ENCODE peak calls at places on chromosomes 2 and 18, in nine cellular contexts. U is left ventricle myocardium inferior, N is heart left ventricle, D is tibial artery, A is breast epithelium, V is psoas muscle, Y is sigmoid colon, W is keratinocyte, Q is body of pancreas. T is an unnamed sample.

GRCh38 chr2:102474785-102475184 is 1.8 kb downstream of the SLC9A4 start:
- DNase-seq in U (no peak), N (no peak), D (no peak), A (no peak), V (no peak), Y (no peak), W (no peak), Q (no peak), T (no peak)

GRCh38 chr2:145546091-145546490 is 1026.2 kb upstream of the ZEB2 start:
- DNase-seq in U (no peak), N (no peak), D (no peak), A (no peak), V (no peak), Y (no peak), W (no peak), Q (no peak), T (no peak)

GRCh38 chr2:71348302-71348701 is 16.7 kb downstream of the ZNF638 start:
- DNase-seq in U (no peak), N (no peak), D (no peak), A (no peak), V (no peak), Y (no peak), W (no peak), Q (no peak), T (no peak)

GRCh38 chr2:232491139-232491780 is 3.6 kb upstream of the ECEL1 start:
- DNase-seq in U (peak; percentile 2), N (peak; percentile 11), D (peak; percentile 61), A (no peak), V (peak; percentile 41), Y (peak; percentile 28), W (no peak), Q (no peak), T (peak; percentile 6)

GRCh38 chr18:45398448-45398847 is 216.8 kb upstream of the SLC14A2 start:
- DNase-seq in U (no peak), N (no peak), D (no peak), A (no peak), V (no peak), Y (no peak), W (no peak), Q (no peak), T (no peak)

GRCh38 chr2:225398372-225398771 is 1.1 kb upstream of the NYAP2 start:
- DNase-seq in U (no peak), N (no peak), D (no peak), A (no peak), V (no peak), Y (no peak), W (no peak), Q (no peak), T (no peak)

GRCh38 chr2:5818947-5819346 is 126.8 kb downstream of the SOX11 start:
- DNase-seq in U (no peak), N (no peak), D (no peak), A (no peak), V (no peak), Y (no peak), W (no peak), Q (no peak), T (no peak)

GRCh38 chr2:46097714-46098480 is 199.3 kb upstream of the EPAS1 start:
- DNase-seq in U (no peak), N (peak; percentile 65), D (peak; percentile 75), A (peak; percentile 73), V (no peak), Y (peak; percentile 90), W (peak; percentile 66), Q (peak; percentile 47), T (no peak)

GRCh38 chr2:235977445-235977844 is 190.7 kb downstream of the GBX2 start:
- DNase-seq in U (no peak), N (no peak), D (no peak), A (no peak), V (no peak), Y (no peak), W (no peak), Q (no peak), T (no peak)

GRCh38 chr2:235225261-235225660 is 268.6 kb upstream of the AGAP1 start:
- DNase-seq in U (no peak), N (no peak), D (no peak), A (no peak), V (no peak), Y (no peak), W (no peak), Q (no peak), T (no peak)

GRCh38 chr2:130724455-130724854 is 4.4 kb upstream of the GPR148 start:
- DNase-seq in U (no peak), N (no peak), D (no peak), A (no peak), V (no peak), Y (no peak), W (no peak), Q (no peak), T (no peak)

GRCh38 chr2:130728007-130728454 is 839 bp upstream of the GPR148 start:
- DNase-seq in U (no peak), N (peak; percentile 37), D (no peak), A (no peak), V (no peak), Y (no peak), W (no peak), Q (peak; percentile 82), T (no peak)

GRCh38 chr2:130728549-130729310 is at the start of gene GPR148:
- DNase-seq in U (no peak), N (no peak), D (no peak), A (no peak), V (no peak), Y (no peak), W (no peak), Q (no peak), T (no peak)

GRCh38 chr2:130727286-130727924 is 1.5 kb upstream of the GPR148 start:
- DNase-seq in U (peak; percentile 71), N (peak; percentile 86), D (peak; percentile 90), A (peak; percentile 67), V (peak; percentile 86), Y (peak; percentile 87), W (peak; percentile 26), Q (peak; percentile 92), T (peak; percentile 86)

DNA sequence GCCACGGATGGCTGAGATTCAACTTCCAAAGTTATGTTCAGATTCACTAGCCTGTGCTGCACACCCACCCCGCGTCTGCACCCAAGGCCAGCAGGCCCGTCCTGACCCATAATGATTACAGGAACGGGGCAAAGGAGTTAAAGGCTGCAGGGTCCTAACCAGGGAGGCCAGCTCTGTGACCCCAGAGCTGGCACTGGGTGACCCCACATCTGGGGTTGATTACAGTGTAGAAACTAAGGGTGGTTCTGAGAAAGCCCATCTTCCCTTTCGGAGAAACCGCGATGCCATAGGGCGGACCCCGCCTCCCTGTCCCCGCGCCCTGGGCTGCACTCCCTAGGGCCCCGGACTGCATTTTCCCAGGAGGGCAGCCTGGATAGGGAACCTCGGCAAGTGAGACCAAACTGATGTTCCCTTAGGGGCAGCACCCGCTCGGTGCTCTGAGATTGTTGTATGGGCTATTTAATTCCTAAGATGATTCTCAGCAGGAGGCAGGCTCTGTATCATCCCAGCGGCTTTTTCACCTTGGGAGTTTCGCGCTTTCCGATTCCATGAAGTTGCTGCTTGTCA is 2.2 kb upstream of the GPR148 start:
- DNase-seq in U (no peak), N (no peak), D (no peak), A (no peak), V (no peak), Y (no peak), W (no peak), Q (no peak), T (no peak)
- H3K4me3 ChIP-seq in U (peak overlapping the region; percentile 72), N (peak overlapping the region; percentile 61), D (peak overlapping the region; percentile 66), A (peak overlapping the region; percentile 44), V (peak overlapping the region; percentile 65), Y (peak overlapping the region; percentile 54), W (peak overlapping the region; percentile 72), Q (peak overlapping the region; percentile 12), T (no peak overlapping the region)

GRCh38 chr18:80004600-80005342 is 16.4 kb upstream of the TXNL4A start:
- DNase-seq in U (no peak), N (no peak), D (no peak), A (no peak), V (no peak), Y (no peak), W (no peak), Q (no peak), T (no peak)

GRCh38 chr18:80006726-80007125 is 18.4 kb upstream of the TXNL4A start:
- DNase-seq in U (no peak), N (no peak), D (no peak), A (no peak), V (no peak), Y (no peak), W (no peak), Q (no peak), T (no peak)

DNA sequence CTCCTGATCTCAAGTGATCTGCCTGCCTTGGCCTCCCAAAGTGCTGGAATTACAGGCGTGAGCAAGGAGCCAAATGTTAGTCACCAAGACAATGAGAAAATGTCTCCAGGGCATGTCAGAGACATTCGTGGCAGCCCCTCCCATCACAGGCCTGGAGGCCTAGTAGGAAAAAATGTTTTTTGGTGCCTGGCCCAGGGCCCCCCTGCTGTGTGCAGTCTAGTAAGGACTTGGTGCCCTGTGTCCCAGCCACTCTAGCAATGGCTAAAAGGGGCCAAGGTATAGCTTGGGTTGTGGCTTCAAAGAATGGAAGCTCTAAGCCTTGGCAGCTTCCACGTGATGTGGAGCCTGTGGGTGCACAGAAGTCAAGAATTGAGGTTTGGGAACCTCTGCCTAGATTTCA is 12.5 kb upstream of the TXNL4A start:
- DNase-seq in U (no peak), N (no peak), D (no peak), A (no peak), V (no peak), Y (no peak), W (no peak), Q (no peak), T (no peak)
- TF ChIP-seq CTCF in U (no peak), N (no peak), D (no peak), A (no peak), V (no peak), Y (no peak), W (no peak), Q (no peak), T (no peak)

GRCh38 chr2:227508001-227508400 is 36.0 kb downstream of the AGFG1 start:
- DNase-seq in U (no peak), N (no peak), D (no peak), A (no peak), V (no peak), Y (no peak), W (no peak), Q (no peak), T (no peak)
- H3K4me1 ChIP-seq in U (peaks cover 97% of the 10 kb centered on the region), N (peaks cover 21% of the 10 kb centered on the region), D (peaks cover 57% of the 10 kb centered on the region), A (no peaks in the 10 kb centered on the region), V (peaks cover 82% of the 10 kb centered on the region), Y (peaks cover 69% of the 10 kb centered on the region), W (peaks cover 21% of the 10 kb centered on the region), Q (peaks cover 65% of the 10 kb centered on the region), T (peaks cover 68% of the 10 kb centered on the region)

GRCh38 chr18:55372205-55372604 is 215.8 kb downstream of the TCF4 start:
- DNase-seq in U (no peak), N (no peak), D (no peak), A (no peak), V (no peak), Y (no peak), W (no peak), Q (no peak), T (no peak)
- H3K4me3 ChIP-seq in U (no peak overlapping the region), N (no peak overlapping the region), D (no peak overlapping the region), A (no peak overlapping the region), V (no peak overlapping the region), Y (no peak overlapping the region), W (no peak overlapping the region), Q (no peak overlapping the region), T (no peak overlapping the region)

DNA sequence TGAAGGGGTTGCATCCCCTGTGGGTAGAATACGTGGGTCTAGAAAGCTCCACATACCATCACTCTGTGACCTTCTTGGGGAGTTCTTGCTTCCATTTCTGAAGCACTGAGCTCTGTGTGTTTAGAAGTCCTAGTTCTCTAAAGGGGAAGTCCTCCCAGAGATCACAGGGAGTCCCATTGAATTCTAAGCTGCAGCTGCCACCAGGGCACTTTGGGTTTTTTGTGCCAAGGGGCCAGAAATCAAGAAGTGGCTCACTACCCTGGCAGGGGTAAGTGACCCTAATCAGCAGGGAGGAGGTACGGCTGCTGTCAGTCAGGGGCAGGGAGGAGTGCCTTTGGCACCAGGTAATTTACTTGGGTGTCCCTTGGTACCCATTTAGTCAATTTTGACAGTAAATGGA is 70.9 kb downstream of the EHD3 start:
- DNase-seq in U (no peak), N (no peak), D (no peak), A (no peak), V (no peak), Y (no peak), W (no peak), Q (no peak), T (no peak)
- TF ChIP-seq CTCF in U (no peak), N (no peak), D (no peak), A (no peak), V (no peak), Y (no peak), W (no peak), Q (no peak), T (no peak)